ENCODE peak calls at places on chromosome 18, in five cellular contexts. One of them, this sample, is unnamed.

GRCh38 chr18:57533399-57533884 is 53.1 kb downstream of the FECH start:
- DNase-seq in stimulated activated CD4-positive, alpha-beta T cell treated with anti-CD3 and anti-CD28 coated beads, Interleukin-2, amount 100 ng/mL, for 24 hours: no peak
- DNase-seq in T-helper 9 cell: no peak
- DNase-seq in globus pallidus: no peak
- DNase-seq in AG09319: peak; percentile 14
- DNase-seq in this sample: no peak

GRCh38 chr18:46519870-46520269 is 137.2 kb downstream of the LOXHD1 start:
- DNase-seq in stimulated activated CD4-positive, alpha-beta T cell treated with anti-CD3 and anti-CD28 coated beads, Interleukin-2, amount 100 ng/mL, for 24 hours: no peak
- DNase-seq in T-helper 9 cell: no peak
- DNase-seq in globus pallidus: no peak
- DNase-seq in AG09319: no peak
- DNase-seq in this sample: no peak

GRCh38 chr18:27715751-27716150 is 461.2 kb downstream of the CDH2 start:
- DNase-seq in stimulated activated CD4-positive, alpha-beta T cell treated with anti-CD3 and anti-CD28 coated beads, Interleukin-2, amount 100 ng/mL, for 24 hours: no peak
- DNase-seq in T-helper 9 cell: no peak
- DNase-seq in globus pallidus: no peak
- DNase-seq in AG09319: no peak
- DNase-seq in this sample: no peak

GRCh38 chr18:51447351-51447896 is 249.9 kb upstream of the MEX3C start:
- DNase-seq in stimulated activated CD4-positive, alpha-beta T cell treated with anti-CD3 and anti-CD28 coated beads, Interleukin-2, amount 100 ng/mL, for 24 hours: no peak
- DNase-seq in T-helper 9 cell: no peak
- DNase-seq in globus pallidus: peak; percentile 55
- DNase-seq in AG09319: no peak
- DNase-seq in this sample: peak; percentile 15

GRCh38 chr18:50638623-50639398 is 78.9 kb downstream of the MAPK4 start:
- DNase-seq in stimulated activated CD4-positive, alpha-beta T cell treated with anti-CD3 and anti-CD28 coated beads, Interleukin-2, amount 100 ng/mL, for 24 hours: no peak
- DNase-seq in T-helper 9 cell: no peak
- DNase-seq in globus pallidus: no peak
- DNase-seq in AG09319: no peak
- DNase-seq in this sample: no peak

GRCh38 chr18:13223341-13224148 is 5.0 kb downstream of the LDLRAD4 start:
- DNase-seq in stimulated activated CD4-positive, alpha-beta T cell treated with anti-CD3 and anti-CD28 coated beads, Interleukin-2, amount 100 ng/mL, for 24 hours: no peak
- DNase-seq in T-helper 9 cell: no peak
- DNase-seq in globus pallidus: peak; percentile 42
- DNase-seq in AG09319: no peak
- DNase-seq in this sample: no peak

GRCh38 chr18:63440219-63440618 is 17.9 kb upstream of the VPS4B start:
- DNase-seq in stimulated activated CD4-positive, alpha-beta T cell treated with anti-CD3 and anti-CD28 coated beads, Interleukin-2, amount 100 ng/mL, for 24 hours: no peak
- DNase-seq in T-helper 9 cell: no peak
- DNase-seq in globus pallidus: no peak
- DNase-seq in AG09319: no peak
- DNase-seq in this sample: no peak

GRCh38 chr18:5415665-5416064 is 120.1 kb upstream of the ZBTB14 start:
- DNase-seq in stimulated activated CD4-positive, alpha-beta T cell treated with anti-CD3 and anti-CD28 coated beads, Interleukin-2, amount 100 ng/mL, for 24 hours: no peak
- DNase-seq in T-helper 9 cell: no peak
- DNase-seq in globus pallidus: no peak
- DNase-seq in AG09319: no peak
- DNase-seq in this sample: no peak

GRCh38 chr18:76450452-76450851 is 44.6 kb downstream of the ZNF516 start:
- DNase-seq in stimulated activated CD4-positive, alpha-beta T cell treated with anti-CD3 and anti-CD28 coated beads, Interleukin-2, amount 100 ng/mL, for 24 hours: no peak
- DNase-seq in T-helper 9 cell: no peak
- DNase-seq in globus pallidus: peak; percentile 43
- DNase-seq in AG09319: no peak
- DNase-seq in this sample: no peak

GRCh38 chr18:54086046-54086802 is 138.2 kb downstream of the MBD2 start:
- DNase-seq in stimulated activated CD4-positive, alpha-beta T cell treated with anti-CD3 and anti-CD28 coated beads, Interleukin-2, amount 100 ng/mL, for 24 hours: no peak
- DNase-seq in T-helper 9 cell: no peak
- DNase-seq in globus pallidus: no peak
- DNase-seq in AG09319: no peak
- DNase-seq in this sample: peak; percentile 60

GRCh38 chr18:31064130-31064529 is 21.6 kb upstream of the DSC3 start:
- DNase-seq in stimulated activated CD4-positive, alpha-beta T cell treated with anti-CD3 and anti-CD28 coated beads, Interleukin-2, amount 100 ng/mL, for 24 hours: no peak
- DNase-seq in T-helper 9 cell: no peak
- DNase-seq in globus pallidus: no peak
- DNase-seq in AG09319: no peak
- DNase-seq in this sample: no peak

GRCh38 chr18:14086459-14087231 is 45.6 kb downstream of the ZNF519 start:
- DNase-seq in stimulated activated CD4-positive, alpha-beta T cell treated with anti-CD3 and anti-CD28 coated beads, Interleukin-2, amount 100 ng/mL, for 24 hours: no peak
- DNase-seq in T-helper 9 cell: no peak
- DNase-seq in globus pallidus: peak; percentile 50
- DNase-seq in AG09319: peak; percentile 4
- DNase-seq in this sample: peak; percentile 25

GRCh38 chr18:41378628-41379027 is 576.4 kb upstream of the PIK3C3 start:
- DNase-seq in stimulated activated CD4-positive, alpha-beta T cell treated with anti-CD3 and anti-CD28 coated beads, Interleukin-2, amount 100 ng/mL, for 24 hours: no peak
- DNase-seq in T-helper 9 cell: no peak
- DNase-seq in globus pallidus: peak; percentile 5
- DNase-seq in AG09319: no peak
- DNase-seq in this sample: no peak

GRCh38 chr18:79199691-79200374 is 130.6 kb downstream of the ATP9B start:
- DNase-seq in stimulated activated CD4-positive, alpha-beta T cell treated with anti-CD3 and anti-CD28 coated beads, Interleukin-2, amount 100 ng/mL, for 24 hours: no peak
- DNase-seq in T-helper 9 cell: no peak
- DNase-seq in globus pallidus: no peak
- DNase-seq in AG09319: no peak
- DNase-seq in this sample: no peak

GRCh38 chr18:46711444-46711863 is 45.4 kb downstream of the ST8SIA5 start:
- DNase-seq in stimulated activated CD4-positive, alpha-beta T cell treated with anti-CD3 and anti-CD28 coated beads, Interleukin-2, amount 100 ng/mL, for 24 hours: no peak
- DNase-seq in T-helper 9 cell: no peak
- DNase-seq in globus pallidus: no peak
- DNase-seq in AG09319: no peak
- DNase-seq in this sample: peak; percentile 38

GRCh38 chr18:40687401-40687800 is 1267.6 kb upstream of the PIK3C3 start:
- DNase-seq in stimulated activated CD4-positive, alpha-beta T cell treated with anti-CD3 and anti-CD28 coated beads, Interleukin-2, amount 100 ng/mL, for 24 hours: no peak
- DNase-seq in T-helper 9 cell: no peak
- DNase-seq in globus pallidus: no peak
- DNase-seq in AG09319: no peak
- DNase-seq in this sample: no peak

GRCh38 chr18:63236990-63237389 is 82.6 kb downstream of the BCL2 start:
- DNase-seq in stimulated activated CD4-positive, alpha-beta T cell treated with anti-CD3 and anti-CD28 coated beads, Interleukin-2, amount 100 ng/mL, for 24 hours: no peak
- DNase-seq in T-helper 9 cell: no peak
- DNase-seq in globus pallidus: no peak
- DNase-seq in AG09319: no peak
- DNase-seq in this sample: no peak

GRCh38 chr18:3624818-3625716 is 175.1 kb downstream of the TGIF1 start:
- DNase-seq in stimulated activated CD4-positive, alpha-beta T cell treated with anti-CD3 and anti-CD28 coated beads, Interleukin-2, amount 100 ng/mL, for 24 hours: peak; percentile 72
- DNase-seq in T-helper 9 cell: peak; percentile 26
- DNase-seq in globus pallidus: no peak
- DNase-seq in AG09319: peak; percentile 80
- DNase-seq in this sample: no peak

GRCh38 chr18:13246591-13246990 is 28.0 kb downstream of the LDLRAD4 start:
- DNase-seq in stimulated activated CD4-positive, alpha-beta T cell treated with anti-CD3 and anti-CD28 coated beads, Interleukin-2, amount 100 ng/mL, for 24 hours: no peak
- DNase-seq in T-helper 9 cell: no peak
- DNase-seq in globus pallidus: no peak
- DNase-seq in AG09319: no peak
- DNase-seq in this sample: no peak

GRCh38 chr18:22422909-22423548 is 5.3 kb upstream of the CTAGE1 start:
- DNase-seq in stimulated activated CD4-positive, alpha-beta T cell treated with anti-CD3 and anti-CD28 coated beads, Interleukin-2, amount 100 ng/mL, for 24 hours: no peak
- DNase-seq in T-helper 9 cell: no peak
- DNase-seq in globus pallidus: peak; percentile 36
- DNase-seq in AG09319: no peak
- DNase-seq in this sample: no peak

This sample was measured in GM06990.